ENCODE peak calls at places on chromosomes 6 and 20, in five cellular contexts. L, U, I, E and Y are unnamed samples.

GRCh38 chr6:69812746-69813427 is 16.1 kb upstream of the LMBRD1 start:
- DNase-seq in L (no peak), U (no peak), I (no peak), E (no peak), Y (no peak)

GRCh38 chr20:51457281-51457932 is 85.1 kb downstream of the NFATC2 start:
- DNase-seq in L (no peak), U (no peak), I (peak), E (no peak), Y (peak)

GRCh38 chr20:38217791-38218565 is 42.6 kb downstream of the KIAA1755 start:
- DNase-seq in L (no peak), U (no peak), I (peak), E (no peak), Y (peak)

GRCh38 chr20:52305029-52305645 is 113.6 kb upstream of the ZFP64 start:
- DNase-seq in L (no peak), U (no peak), I (no peak), E (no peak), Y (no peak)

GRCh38 chr6:160507420-160507819 is 156.7 kb downstream of the LPA start:
- DNase-seq in L (no peak), U (no peak), I (no peak), E (no peak), Y (no peak)

GRCh38 chr20:41482647-41483552 is 116.3 kb upstream of the EMILIN3 start:
- DNase-seq in L (no peak), U (no peak), I (no peak), E (no peak), Y (no peak)

GRCh38 chr20:64022671-64023070 is 13.3 kb upstream of the C20orf204 start:
- DNase-seq in L (no peak), U (no peak), I (no peak), E (no peak), Y (no peak)

GRCh38 chr6:170082067-170082466 is 208.8 kb downstream of the DLL1 start:
- DNase-seq in L (no peak), U (no peak), I (peak), E (no peak), Y (peak)

GRCh38 chr20:47985092-47985850 is 200.0 kb upstream of the SULF2 start:
- DNase-seq in L (no peak), U (no peak), I (no peak), E (no peak), Y (no peak)

GRCh38 chr6:145507251-145507650 is 228.1 kb downstream of the EPM2A start:
- DNase-seq in L (no peak), U (no peak), I (no peak), E (no peak), Y (no peak)

GRCh38 chr6:30480536-30481156 is 8.7 kb upstream of the HLA-E start:
- DNase-seq in L (peak), U (peak), I (no peak), E (no peak), Y (no peak)

GRCh38 chr6:166949533-166950442 is 6.6 kb downstream of the RNASET2 start:
- DNase-seq in L (no peak), U (no peak), I (no peak), E (no peak), Y (no peak)

GRCh38 chr20:57387945-57388351 is 3.2 kb upstream of the RBM38 start:
- DNase-seq in L (no peak), U (no peak), I (no peak), E (no peak), Y (no peak)

GRCh38 chr6:29728173-29728879 is 5.1 kb downstream of the HLA-F start:
- DNase-seq in L (no peak), U (no peak), I (no peak), E (no peak), Y (no peak)

GRCh38 chr6:167285077-167285770 is 5.9 kb upstream of the UNC93A start:
- DNase-seq in L (no peak), U (no peak), I (no peak), E (no peak), Y (no peak)

GRCh38 chr6:692356-692851 is 535 bp downstream of the EXOC2 start:
- DNase-seq in L (peak), U (peak), I (peak), E (peak), Y (peak)

GRCh38 chr6:119887671-119888070 is 538.1 kb upstream of the MAN1A1 start:
- DNase-seq in L (no peak), U (no peak), I (no peak), E (no peak), Y (no peak)

GRCh38 chr6:37319856-37320255 is 33.9 kb upstream of the RNF8 start:
- DNase-seq in L (no peak), U (no peak), I (no peak), E (no peak), Y (no peak)

GRCh38 chr20:47531468-47531867 is 29.8 kb downstream of the NCOA3 start:
- DNase-seq in L (no peak), U (peak), I (no peak), E (no peak), Y (no peak)

GRCh38 chr20:38728911-38729642 is 4.8 kb downstream of the SLC32A1 start:
- DNase-seq in L (no peak), U (no peak), I (no peak), E (no peak), Y (no peak)

GRCh38 chr20:25282034-25282781 is 34.3 kb downstream of the PYGB start:
- DNase-seq in L (no peak), U (no peak), I (peak), E (no peak), Y (peak)